ENCODE peak calls at places on chromosomes 6 and 20, in four cellular contexts. One of them, this sample, is unnamed.

GRCh38 chr20:3068986-3069900 is 2.2 kb upstream of the OXT start:
- DNase-seq in psoas muscle: no peak
- DNase-seq in left ventricle myocardium inferior: no peak
- DNase-seq in ovary: no peak
- DNase-seq in this sample: peak

GRCh38 chr6:47832386-47833080 is 50.7 kb downstream of the OPN5 start:
- DNase-seq in psoas muscle: no peak
- DNase-seq in ovary: no peak
- DNase-seq in left ventricle myocardium inferior: no peak
- DNase-seq in this sample: no peak

GRCh38 chr6:46325561-46326525 is 155.1 kb upstream of the ENPP5 start:
- DNase-seq in ovary: peak
- DNase-seq in left ventricle myocardium inferior: no peak
- DNase-seq in psoas muscle: no peak
- DNase-seq in this sample: peak

GRCh38 chr20:1894471-1894950 is 696 bp upstream of the SIRPA start:
- DNase-seq in ovary: peak
- DNase-seq in psoas muscle: peak
- DNase-seq in left ventricle myocardium inferior: peak
- DNase-seq in this sample: no peak

GRCh38 chr6:83057705-83058321 is 7.8 kb downstream of the UBE3D start:
- DNase-seq in left ventricle myocardium inferior: no peak
- DNase-seq in ovary: peak
- DNase-seq in psoas muscle: no peak
- DNase-seq in this sample: no peak

GRCh38 chr20:37533154-37533715 is 5.6 kb upstream of the BLCAP start:
- DNase-seq in left ventricle myocardium inferior: no peak
- DNase-seq in psoas muscle: no peak
- DNase-seq in ovary: no peak
- DNase-seq in this sample: no peak

GRCh38 chr6:145199961-145200360 is 535.4 kb downstream of the EPM2A start:
- DNase-seq in ovary: no peak
- DNase-seq in psoas muscle: no peak
- DNase-seq in left ventricle myocardium inferior: no peak
- DNase-seq in this sample: no peak

GRCh38 chr6:130306377-130306776 is 59.4 kb upstream of the TMEM200A start:
- DNase-seq in ovary: no peak
- DNase-seq in psoas muscle: no peak
- DNase-seq in left ventricle myocardium inferior: no peak
- DNase-seq in this sample: no peak

GRCh38 chr6:25882066-25882496 is 8.0 kb upstream of the SLC17A3 start:
- DNase-seq in left ventricle myocardium inferior: peak
- DNase-seq in psoas muscle: no peak
- DNase-seq in ovary: peak
- DNase-seq in this sample: no peak

GRCh38 chr6:151482290-151482689 is 11.5 kb upstream of the CCDC170 start:
- DNase-seq in left ventricle myocardium inferior: no peak
- DNase-seq in ovary: no peak
- DNase-seq in psoas muscle: no peak
- DNase-seq in this sample: no peak

GRCh38 chr6:10397756-10398438 is 17.0 kb downstream of the TFAP2A start:
- DNase-seq in ovary: no peak
- DNase-seq in left ventricle myocardium inferior: no peak
- DNase-seq in psoas muscle: no peak
- DNase-seq in this sample: no peak

GRCh38 chr6:21438237-21438985 is 155.1 kb upstream of the SOX4 start:
- DNase-seq in left ventricle myocardium inferior: no peak
- DNase-seq in psoas muscle: no peak
- DNase-seq in ovary: no peak
- DNase-seq in this sample: no peak

GRCh38 chr6:46323312-46323965 is 152.7 kb upstream of the ENPP5 start:
- DNase-seq in ovary: peak
- DNase-seq in left ventricle myocardium inferior: no peak
- DNase-seq in psoas muscle: no peak
- DNase-seq in this sample: no peak

GRCh38 chr6:137824502-137824879 is 42.6 kb upstream of the TNFAIP3 start:
- DNase-seq in psoas muscle: no peak
- DNase-seq in ovary: no peak
- DNase-seq in left ventricle myocardium inferior: no peak
- DNase-seq in this sample: no peak

GRCh38 chr6:11854418-11855165 is 76.0 kb upstream of the ADTRP start:
- DNase-seq in left ventricle myocardium inferior: no peak
- DNase-seq in ovary: no peak
- DNase-seq in psoas muscle: no peak
- DNase-seq in this sample: peak

GRCh38 chr20:63290677-63291472 is 2.1 kb upstream of the COL20A1 start:
- DNase-seq in psoas muscle: peak
- DNase-seq in left ventricle myocardium inferior: no peak
- DNase-seq in ovary: no peak
- DNase-seq in this sample: no peak

GRCh38 chr6:168877821-168878282 is 375.8 kb downstream of the THBS2 start:
- DNase-seq in ovary: no peak
- DNase-seq in left ventricle myocardium inferior: no peak
- DNase-seq in psoas muscle: no peak
- DNase-seq in this sample: no peak

GRCh38 chr6:45592991-45593390 is 215.3 kb upstream of the SUPT3H start:
- DNase-seq in psoas muscle: no peak
- DNase-seq in ovary: no peak
- DNase-seq in left ventricle myocardium inferior: no peak
- DNase-seq in this sample: no peak

GRCh38 chr6:22694092-22694724 is 124.8 kb downstream of the HDGFL1 start:
- DNase-seq in ovary: no peak
- DNase-seq in psoas muscle: no peak
- DNase-seq in left ventricle myocardium inferior: no peak
- DNase-seq in this sample: no peak

GRCh38 chr20:57819981-57820380 is 110.2 kb upstream of the PMEPA1 start:
- DNase-seq in ovary: no peak
- DNase-seq in psoas muscle: no peak
- DNase-seq in left ventricle myocardium inferior: no peak
- DNase-seq in this sample: no peak

GRCh38 chr6:403659-404655 is 12.4 kb downstream of the IRF4 start:
- DNase-seq in psoas muscle: no peak
- DNase-seq in left ventricle myocardium inferior: no peak
- DNase-seq in ovary: no peak
- DNase-seq in this sample: no peak

GRCh38 chr6:127641905-127642304 is 64.9 kb downstream of the C6orf58 start:
- DNase-seq in psoas muscle: no peak
- DNase-seq in ovary: no peak
- DNase-seq in left ventricle myocardium inferior: no peak
- DNase-seq in this sample: no peak

GRCh38 chr6:97591955-97592354 is 308.9 kb upstream of the MMS22L start:
- DNase-seq in ovary: no peak
- DNase-seq in psoas muscle: no peak
- DNase-seq in left ventricle myocardium inferior: no peak
- DNase-seq in this sample: no peak

GRCh38 chr6:97586344-97586743 is 303.3 kb upstream of the MMS22L start:
- DNase-seq in ovary: no peak
- DNase-seq in psoas muscle: no peak
- DNase-seq in left ventricle myocardium inferior: no peak
- DNase-seq in this sample: no peak
- TF ChIP-seq CTCF in ovary: no peak
- TF ChIP-seq CTCF in psoas muscle: peak
- TF ChIP-seq CTCF in left ventricle myocardium inferior: peak
- TF ChIP-seq CTCF in this sample: peak

DNA sequence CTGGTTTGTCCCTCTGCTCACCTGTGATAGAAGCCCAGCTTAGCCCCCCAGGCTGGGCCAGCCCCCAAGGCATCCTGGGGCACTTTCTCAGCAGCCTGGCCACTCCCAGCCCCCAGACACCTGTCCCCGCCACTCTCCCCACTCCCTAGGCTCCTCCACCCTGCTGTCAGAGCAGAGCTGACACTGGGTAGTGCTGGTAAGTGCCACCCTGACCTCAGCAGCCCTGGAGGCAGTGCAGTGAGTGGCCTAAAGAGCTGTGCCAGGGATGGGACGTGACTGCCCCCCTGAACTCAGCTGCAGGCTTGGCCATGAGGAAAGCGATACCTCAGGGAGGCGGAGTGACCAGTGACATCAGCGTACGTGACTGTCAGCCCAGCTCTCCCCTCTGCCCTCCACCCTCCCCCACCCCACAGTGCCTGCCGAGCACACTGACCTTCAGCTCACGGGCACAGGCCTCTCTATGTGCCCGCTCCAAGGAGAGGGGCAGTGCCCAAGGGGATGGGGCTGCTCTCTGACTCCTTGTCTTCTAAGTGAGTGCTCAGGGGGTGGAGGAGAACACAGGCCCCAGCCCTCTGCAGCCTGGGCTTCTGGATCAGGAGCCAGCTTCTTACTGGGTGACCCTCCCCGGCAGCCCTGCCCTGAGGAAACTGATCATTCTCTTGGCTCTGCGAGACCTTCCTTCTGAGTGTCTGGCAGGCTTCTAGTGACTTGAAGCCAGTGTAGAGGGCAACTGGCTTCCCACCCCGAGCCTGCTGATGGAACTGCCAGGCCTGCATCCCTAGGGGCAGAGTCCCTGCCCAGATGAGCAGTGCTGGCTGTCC is 172.7 kb downstream of the MRPL14 start:
- DNase-seq in ovary: no peak
- DNase-seq in left ventricle myocardium inferior: peak
- DNase-seq in psoas muscle: peak
- DNase-seq in this sample: no peak
- H3K4me3 ChIP-seq in ovary: no peak
- H3K4me3 ChIP-seq in left ventricle myocardium inferior: no peak
- H3K4me3 ChIP-seq in psoas muscle: no peak
- H3K4me3 ChIP-seq in this sample: no peak

DNA sequence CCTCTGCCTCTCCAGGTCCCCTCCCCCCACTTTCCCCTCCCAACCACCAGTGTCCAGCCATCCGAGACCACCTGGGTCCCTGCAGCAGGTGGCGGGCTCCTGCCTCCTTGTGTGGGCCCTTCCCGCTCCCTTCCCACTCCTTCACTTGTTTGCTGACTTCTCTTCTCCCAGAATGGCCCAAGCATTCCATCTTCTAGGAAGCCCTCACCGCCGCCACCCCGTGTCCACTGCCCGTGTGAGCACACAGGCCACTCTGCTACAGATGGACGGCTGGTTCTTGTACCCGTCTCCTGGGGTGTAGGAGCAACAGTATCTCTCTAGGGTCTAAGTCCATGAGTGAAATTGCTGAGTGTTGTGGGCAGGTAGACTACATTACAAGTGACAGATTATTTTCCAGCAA is 15.0 kb downstream of the BPHL start:
- DNase-seq in psoas muscle: no peak
- DNase-seq in ovary: no peak
- DNase-seq in left ventricle myocardium inferior: no peak
- DNase-seq in this sample: no peak
- TF ChIP-seq CTCF in psoas muscle: no peak
- TF ChIP-seq CTCF in ovary: no peak
- TF ChIP-seq CTCF in left ventricle myocardium inferior: no peak
- TF ChIP-seq CTCF in this sample: no peak

GRCh38 chr6:107122748-107123147 is 7.4 kb upstream of the BEND3 start:
- DNase-seq in psoas muscle: no peak
- DNase-seq in ovary: no peak
- DNase-seq in left ventricle myocardium inferior: no peak
- DNase-seq in this sample: no peak
- H3K4me3 ChIP-seq in psoas muscle: no peak
- H3K4me3 ChIP-seq in ovary: no peak
- H3K4me3 ChIP-seq in left ventricle myocardium inferior: no peak
- H3K4me3 ChIP-seq in this sample: no peak

DNA sequence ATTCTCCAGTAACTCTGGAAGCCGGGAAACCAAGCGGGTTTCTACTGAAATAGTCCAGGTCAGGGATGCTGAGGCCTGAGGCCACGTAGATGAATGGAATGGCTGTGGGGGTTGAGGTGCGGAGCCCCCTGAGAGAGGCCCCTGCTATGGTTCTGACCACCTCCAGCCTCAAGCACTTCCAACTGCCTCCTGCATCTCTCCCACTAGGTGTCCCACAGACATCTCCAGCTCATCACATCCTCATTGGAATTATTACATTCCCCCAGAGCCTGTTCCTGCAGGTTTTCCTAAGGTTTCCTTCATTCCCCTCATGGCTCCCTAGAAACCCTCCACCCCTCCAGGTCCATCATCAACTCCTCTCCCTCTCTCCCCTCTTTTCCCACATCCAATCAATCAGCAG is 48.7 kb downstream of the UNC5CL start:
- DNase-seq in psoas muscle: no peak
- DNase-seq in left ventricle myocardium inferior: no peak
- DNase-seq in ovary: no peak
- DNase-seq in this sample: no peak
- TF ChIP-seq CTCF in psoas muscle: no peak
- TF ChIP-seq CTCF in left ventricle myocardium inferior: no peak
- TF ChIP-seq CTCF in ovary: no peak
- TF ChIP-seq CTCF in this sample: peak

DNA sequence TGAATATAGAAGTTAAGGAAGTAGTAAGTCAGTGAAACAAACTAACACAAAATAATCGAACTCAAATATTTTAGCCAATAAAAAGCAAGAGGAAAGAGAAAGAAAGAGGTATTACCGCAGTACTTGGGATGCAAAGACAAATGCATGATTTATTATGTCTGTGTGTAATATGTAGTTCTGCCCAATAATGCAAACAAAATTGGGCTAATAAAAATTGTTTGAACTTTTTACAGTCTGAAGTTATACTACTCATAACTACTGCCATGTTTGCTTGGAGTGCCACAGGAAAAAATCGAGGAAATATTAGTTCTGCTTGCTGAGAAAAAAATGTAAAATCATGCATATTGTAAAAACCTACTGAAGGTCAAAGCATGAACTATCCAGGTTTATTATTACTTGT is 360.3 kb upstream of the KCNQ5 start:
- DNase-seq in ovary: no peak
- DNase-seq in left ventricle myocardium inferior: no peak
- DNase-seq in psoas muscle: no peak
- DNase-seq in this sample: no peak
- H3K4me3 ChIP-seq in ovary: no peak
- H3K4me3 ChIP-seq in left ventricle myocardium inferior: no peak
- H3K4me3 ChIP-seq in psoas muscle: no peak
- H3K4me3 ChIP-seq in this sample: no peak